ENCODE peak calls at places on chromosomes 12 and 14, in eight cellular contexts. G is A673, O is mammary epithelial cell, H is K562, N is transverse colon, Y is uterus, M is aorta, E is GM23338. U is an unnamed sample.

GRCh38 chr12:7806863-7807487 is 17.8 kb downstream of the NANOG start:
- DNase-seq in H (peak; percentile 74), N (peak; percentile 59), G (peak; percentile 81), M (peak; percentile 80), Y (peak; percentile 48), O (peak; percentile 56), E (peak; percentile 90), U (no peak)

GRCh38 chr12:68451261-68452091 is 119.3 kb upstream of the MDM1 start:
- DNase-seq in E (no peak), G (peak; percentile 88), O (peak; percentile 37), Y (peak; percentile 65), N (peak; percentile 44), M (no peak), H (no peak), U (no peak)

GRCh38 chr14:54600685-54601084 is 33.8 kb downstream of the SAMD4A start:
- DNase-seq in Y (no peak), M (no peak), O (peak; percentile 21), G (no peak), E (no peak), H (no peak), N (no peak), U (no peak)

GRCh38 chr14:41505491-41505890 is 101.2 kb upstream of the LRFN5 start:
- DNase-seq in Y (no peak), N (no peak), M (no peak), H (no peak), E (peak; percentile 37), G (peak; percentile 2), O (peak; percentile 11), U (no peak)

GRCh38 chr14:53525608-53526007 is 372.5 kb upstream of the DDHD1 start:
- DNase-seq in M (no peak), N (no peak), E (no peak), O (no peak), H (no peak), G (no peak), Y (no peak), U (no peak)

GRCh38 chr12:6960291-6961277 is 9.4 kb downstream of the PTPN6 start:
- DNase-seq in E (no peak), G (no peak), N (peak; percentile 58), O (no peak), H (no peak), M (no peak), Y (no peak), U (no peak)

GRCh38 chr14:99725774-99726537 is 41.9 kb downstream of the CYP46A1 start:
- DNase-seq in O (no peak), G (no peak), Y (no peak), N (no peak), E (no peak), H (no peak), M (peak; percentile 53), U (no peak)

GRCh38 chr12:2963154-2963759 is 4.1 kb downstream of the TEAD4 start:
- DNase-seq in H (no peak), E (peak; percentile 70), O (no peak), M (no peak), N (no peak), G (no peak), Y (no peak), U (peak; percentile 66)

GRCh38 chr12:94676011-94676709 is 25.8 kb upstream of the TMCC3 start:
- DNase-seq in G (no peak), H (no peak), M (no peak), O (no peak), Y (peak; percentile 34), E (no peak), N (peak; percentile 35), U (peak; percentile 19)

GRCh38 chr14:64074961-64075619 is 219.1 kb downstream of the ESR2 start:
- DNase-seq in N (no peak), Y (no peak), G (no peak), E (no peak), M (no peak), H (no peak), O (peak; percentile 60), U (no peak)

GRCh38 chr12:67998379-67998778 is 9.1 kb downstream of the IFNG-AS1 start:
- DNase-seq in Y (no peak), N (no peak), G (no peak), O (no peak), E (no peak), H (no peak), M (no peak), U (no peak)

GRCh38 chr12:89497467-89497866 is 27.1 kb downstream of the GALNT4 start:
- DNase-seq in Y (no peak), G (no peak), H (no peak), N (no peak), E (no peak), O (no peak), M (no peak), U (no peak)

GRCh38 chr12:112941528-112942335 is 3.5 kb downstream of the OAS3 start:
- DNase-seq in H (no peak), M (no peak), E (no peak), Y (no peak), O (no peak), N (no peak), G (no peak), U (no peak)

GRCh38 chr12:51832708-51833107 is 15.8 kb downstream of the FIGNL2 start:
- DNase-seq in O (no peak), N (no peak), G (no peak), H (no peak), Y (no peak), M (no peak), E (no peak), U (no peak)

GRCh38 chr12:96047621-96048211 is 12.3 kb upstream of the LTA4H start:
- DNase-seq in H (no peak), O (peak; percentile 97), G (no peak), N (peak; percentile 21), E (no peak), Y (no peak), M (no peak), U (peak; percentile 17)

GRCh38 chr14:104680056-104680805 is 9.2 kb upstream of the INF2 start:
- DNase-seq in G (peak; percentile 59), E (no peak), O (peak; percentile 85), Y (peak; percentile 74), M (peak; percentile 92), H (no peak), N (peak; percentile 54), U (no peak)

GRCh38 chr14:64734990-64735389 is 30.8 kb downstream of the PLEKHG3 start:
- DNase-seq in M (peak; percentile 33), Y (no peak), H (no peak), O (no peak), N (no peak), G (no peak), E (no peak), U (no peak)

GRCh38 chr12:131389051-131390013 is 321.6 kb upstream of the SFSWAP start:
- DNase-seq in H (no peak), Y (no peak), E (no peak), G (no peak), M (no peak), O (no peak), N (no peak), U (no peak)

GRCh38 chr12:79927772-79928474 is 7.0 kb downstream of the PPP1R12A start:
- DNase-seq in Y (no peak), E (no peak), M (no peak), G (no peak), O (peak; percentile 41), H (no peak), N (no peak), U (no peak)

GRCh38 chr12:79932393-79932792 is 2.5 kb downstream of the PPP1R12A start:
- DNase-seq in N (no peak), M (no peak), H (no peak), Y (no peak), E (no peak), O (peak; percentile 20), G (no peak), U (no peak)

GRCh38 chr12:79925492-79925891 is 9.4 kb downstream of the PPP1R12A start:
- DNase-seq in E (no peak), N (no peak), Y (no peak), M (no peak), O (no peak), H (no peak), G (no peak), U (no peak)

GRCh38 chr12:79926951-79927350 is 7.9 kb downstream of the PPP1R12A start:
- DNase-seq in M (no peak), Y (no peak), E (no peak), N (no peak), G (no peak), H (no peak), O (no peak), U (no peak)

GRCh38 chr12:79929065-79929464 is 5.8 kb downstream of the PPP1R12A start:
- DNase-seq in Y (no peak), O (no peak), H (no peak), G (no peak), M (no peak), E (peak; percentile 62), N (no peak), U (no peak)
- H3K4me1 ChIP-seq in Y (no peaks in the 10 kb centered on the region), O (peaks cover 8% of the 10 kb centered on the region), H (no peaks in the 10 kb centered on the region), G (peaks cover 20% of the 10 kb centered on the region), M (peaks cover 3% of the 10 kb centered on the region), E (peaks cover 34% of the 10 kb centered on the region), N (peaks cover 54% of the 10 kb centered on the region), U (peaks cover 29% of the 10 kb centered on the region)

DNA sequence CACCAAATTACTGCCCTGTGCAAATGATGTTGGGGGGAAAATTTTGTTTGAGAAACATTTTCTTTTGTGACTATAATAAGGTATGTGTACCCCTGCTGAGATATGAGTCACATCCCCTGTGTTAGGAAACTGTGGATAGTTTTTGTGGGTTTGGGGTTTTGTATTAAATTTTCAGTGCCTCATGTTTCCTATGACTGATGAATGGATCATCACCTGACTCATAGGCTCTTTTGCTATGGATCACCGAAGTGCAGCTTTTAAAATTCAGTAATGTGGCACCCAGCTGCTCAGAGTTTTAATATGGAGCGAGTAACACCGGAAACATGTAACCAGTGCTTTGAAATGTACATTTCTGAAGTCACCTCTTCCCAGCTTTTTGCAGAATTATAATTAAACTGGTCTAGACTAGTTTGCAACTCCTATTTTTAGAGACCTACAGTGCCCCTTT is 167.4 kb upstream of the HMGA2 start:
- DNase-seq in H (peak; percentile 17), E (no peak), N (no peak), O (peak; percentile 98), G (peak; percentile 95), Y (no peak), M (no peak), U (no peak)
- H3K4me3 ChIP-seq in H (no peak overlapping the region), E (no peak overlapping the region), N (no peak overlapping the region), O (no peak overlapping the region), G (no peak overlapping the region), Y (no peak overlapping the region), M (no peak overlapping the region), U (no peak overlapping the region)

GRCh38 chr12:8890313-8891084 is 23.8 kb upstream of the PHC1 start:
- DNase-seq in G (peak; percentile 72), N (peak; percentile 49), O (peak; percentile 17), E (peak; percentile 82), H (peak; percentile 60), M (no peak), Y (peak; percentile 46), U (no peak)

GRCh38 chr12:8894378-8894777 is 19.9 kb upstream of the PHC1 start:
- DNase-seq in O (no peak), M (no peak), E (no peak), N (no peak), G (no peak), Y (no peak), H (no peak), U (no peak)

GRCh38 chr12:8899835-8900234 is 14.5 kb upstream of the PHC1 start:
- DNase-seq in E (no peak), O (no peak), Y (no peak), G (no peak), N (no peak), M (no peak), H (no peak), U (no peak)

GRCh38 chr12:8894986-8895385 is 19.3 kb upstream of the PHC1 start:
- DNase-seq in Y (no peak), O (no peak), H (no peak), E (no peak), G (no peak), M (no peak), N (no peak), U (no peak)
- H3K27ac ChIP-seq in Y (no peak overlapping the region), O (no peak overlapping the region), H (no peak overlapping the region), E (no peak overlapping the region), G (no peak overlapping the region), M (no peak overlapping the region), N (no peak overlapping the region), U (no peak overlapping the region)

GRCh38 chr12:47095446-47096236 is 15.9 kb upstream of the AMIGO2 start:
- DNase-seq in Y (no peak), H (no peak), N (no peak), O (peak; percentile 78), G (no peak), M (no peak), E (no peak), U (no peak)
- H3K4me1 ChIP-seq in Y (no peaks in the 10 kb centered on the region), H (no peaks in the 10 kb centered on the region), N (peaks cover 5% of the 10 kb centered on the region), O (peaks cover 36% of the 10 kb centered on the region), G (no peaks in the 10 kb centered on the region), M (peaks cover 5% of the 10 kb centered on the region), E (no peaks in the 10 kb centered on the region), U (no peaks in the 10 kb centered on the region)

U was measured in gastrocnemius medialis.